ENCODE peak calls at places on chromosome 19, in four cellular contexts. Z, U, W and N are unnamed samples.

GRCh38 chr19:56253737-56254136 is 18.8 kb upstream of the EDDM13 start:
- DNase-seq in W (no peak), Z (peak; percentile 74), U (no peak), N (no peak)

GRCh38 chr19:35901854-35902661 is at the start of gene HCST:
- DNase-seq in Z (no peak), W (peak; percentile 35), U (no peak), N (no peak)

GRCh38 chr19:57578487-57579205 is at the start of gene ZNF416:
- DNase-seq in U (peak; percentile 95), Z (peak; percentile 99), W (peak; percentile 94), N (peak; percentile 95)

GRCh38 chr19:812049-812816 is 9.5 kb downstream of the PLPPR3 start:
- DNase-seq in W (no peak), Z (no peak), U (no peak), N (no peak)

GRCh38 chr19:11273288-11273687 is 11.0 kb upstream of the DOCK6 start:
- DNase-seq in U (no peak), W (no peak), Z (no peak), N (no peak)

GRCh38 chr19:13974073-13974472 is 21.8 kb downstream of the DCAF15 start:
- DNase-seq in U (no peak), Z (no peak), W (peak; percentile 55), N (no peak)

GRCh38 chr19:33273881-33274662 is 28.3 kb downstream of the CEBPA start:
- DNase-seq in W (no peak), U (peak; percentile 30), Z (peak; percentile 71), N (peak; percentile 40)

GRCh38 chr19:32924200-32924599 is 47.6 kb downstream of the CEP89 start:
- DNase-seq in W (no peak), Z (peak; percentile 6), U (no peak), N (no peak)

GRCh38 chr19:18160441-18160791 is 7.5 kb downstream of the PIK3R2 start:
- DNase-seq in W (no peak), U (no peak), Z (no peak), N (no peak)

GRCh38 chr19:5997371-5997770 is 19.4 kb upstream of the RANBP3 start:
- DNase-seq in W (no peak), U (no peak), Z (no peak), N (no peak)

GRCh38 chr19:37333457-37333856 is 37.4 kb upstream of the ZNF527 start:
- DNase-seq in W (no peak), Z (no peak), U (no peak), N (no peak)

GRCh38 chr19:35357867-35358573 is at the start of gene FFAR3:
- DNase-seq in W (no peak), U (no peak), Z (peak; percentile 56), N (no peak)

GRCh38 chr19:11420429-11420893 is 1.3 kb upstream of the RGL3 start:
- DNase-seq in Z (peak; percentile 52), W (no peak), U (peak; percentile 33), N (peak; percentile 78)

GRCh38 chr19:16880884-16881554 is 7.8 kb upstream of the F2RL3 start:
- DNase-seq in W (no peak), Z (no peak), U (no peak), N (no peak)

GRCh38 chr19:50794074-50794777 is 4.0 kb downstream of the ACP4 start:
- DNase-seq in Z (no peak), W (no peak), U (no peak), N (no peak)

GRCh38 chr19:3862826-3863500 is 5.9 kb downstream of the ZFR2 start:
- DNase-seq in W (no peak), Z (no peak), U (no peak), N (no peak)

GRCh38 chr19:19606021-19606420 is 12.5 kb downstream of the PBX4 start:
- DNase-seq in Z (no peak), U (no peak), W (peak; percentile 59), N (no peak)

GRCh38 chr19:19110410-19111137 is 27.7 kb downstream of the TMEM161A start:
- DNase-seq in W (peak; percentile 13), U (peak; percentile 39), Z (no peak), N (no peak)

GRCh38 chr19:18802354-18802753 is 11.2 kb upstream of the COMP start:
- DNase-seq in U (no peak), W (no peak), Z (no peak), N (no peak)

GRCh38 chr19:57620673-57621348 is 6.8 kb downstream of the ZNF134 start:
- DNase-seq in U (no peak), W (no peak), Z (peak; percentile 47), N (no peak)

GRCh38 chr19:55446060-55446459 is 3.0 kb upstream of the SHISA7 start:
- DNase-seq in U (no peak), Z (no peak), W (no peak), N (no peak)

GRCh38 chr19:48844472-48844871 is 8.2 kb upstream of the HSD17B14 start:
- DNase-seq in W (no peak), U (no peak), Z (peak; percentile 68), N (no peak)

GRCh38 chr19:17090501-17091074 is 15.0 kb downstream of the MYO9B start:
- DNase-seq in Z (no peak), U (no peak), W (peak; percentile 25), N (no peak)

GRCh38 chr19:20038358-20039202 is 725 bp downstream of the ZNF682 start:
- DNase-seq in W (peak; percentile 11), U (no peak), Z (no peak), N (no peak)

GRCh38 chr19:42117076-42117475 is 15.2 kb downstream of the POU2F2 start:
- DNase-seq in W (no peak), U (no peak), Z (no peak), N (no peak)

GRCh38 chr19:49111218-49111998 is 2.8 kb upstream of the LIN7B start:
- DNase-seq in W (no peak), U (no peak), Z (no peak), N (no peak)

GRCh38 chr19:2176336-2176994 is 12.7 kb downstream of the DOT1L start:
- DNase-seq in W (no peak), Z (no peak), U (no peak), N (no peak)

GRCh38 chr19:48720613-48721296 is 1.2 kb upstream of the MAMSTR start:
- DNase-seq in W (peak; percentile 84), U (peak; percentile 100), Z (peak; percentile 99), N (peak; percentile 98)

GRCh38 chr19:29598036-29598435 is 8.0 kb upstream of the POP4 start:
- DNase-seq in U (no peak), W (no peak), Z (no peak), N (no peak)

GRCh38 chr19:3712663-3713531 is 4.7 kb downstream of the TJP3 start:
- DNase-seq in W (no peak), U (no peak), Z (no peak), N (no peak)

GRCh38 chr19:16328824-16329482 is 4.3 kb downstream of the KLF2 start:
- DNase-seq in Z (no peak), W (peak; percentile 74), U (no peak), N (no peak)

GRCh38 chr19:51000981-51001380 is 423 bp downstream of the KLK8 start:
- DNase-seq in W (no peak), U (no peak), Z (no peak), N (no peak)

GRCh38 chr19:52778811-52779210 is 7.8 kb downstream of the ZNF600 start:
- DNase-seq in W (peak; percentile 16), Z (no peak), U (no peak), N (no peak)

DNA sequence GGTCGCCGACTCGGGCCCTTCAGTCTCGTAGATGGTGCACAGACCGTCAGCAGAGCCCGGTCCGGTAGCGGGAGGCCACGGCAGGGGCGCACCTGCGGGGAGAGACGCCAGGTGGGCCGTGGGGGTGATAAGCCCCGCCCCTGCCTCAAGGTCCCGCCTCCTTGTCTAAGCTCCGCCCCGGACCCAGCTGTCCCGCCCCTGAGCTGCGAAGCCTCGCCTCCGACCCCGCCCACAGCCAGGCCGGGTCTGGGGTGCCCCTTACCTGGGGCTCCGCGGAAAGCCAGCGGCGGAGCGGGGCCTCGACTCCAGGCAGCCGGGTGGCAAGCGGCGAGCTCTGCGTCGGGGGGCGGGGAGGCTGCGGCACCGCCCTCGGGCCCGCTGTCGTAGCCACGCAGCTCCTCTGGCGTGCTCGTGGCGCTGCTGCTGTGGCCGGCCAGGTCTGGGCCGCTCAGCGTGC is 4.7 kb downstream of the PRR36 start:
- DNase-seq in Z (peak; percentile 25), U (peak; percentile 79), W (peak; percentile 84), N (peak; percentile 66)
- H3K4me3 ChIP-seq in Z (peak overlapping the region; percentile 23), U (peak overlapping the region; percentile 47), W (peak overlapping the region; percentile 61), N (peak overlapping the region; percentile 52)

GRCh38 chr19:38684078-38684861 is 36.8 kb downstream of the ACTN4 start:
- DNase-seq in Z (peak; percentile 95), W (peak; percentile 38), U (peak; percentile 58), N (no peak)

GRCh38 chr19:38685666-38686529 is 38.4 kb downstream of the ACTN4 start:
- DNase-seq in W (no peak), Z (peak; percentile 67), U (no peak), N (no peak)

GRCh38 chr19:38683393-38684077 is 36.1 kb downstream of the ACTN4 start:
- DNase-seq in W (peak; percentile 50), U (peak; percentile 78), Z (peak; percentile 77), N (no peak)

GRCh38 chr19:38686530-38686888 is 39.1 kb downstream of the ACTN4 start:
- DNase-seq in Z (no peak), U (no peak), W (peak; percentile 48), N (no peak)

GRCh38 chr19:38684862-38685665 is 37.6 kb downstream of the ACTN4 start:
- DNase-seq in W (no peak), U (no peak), Z (no peak), N (no peak)
- TF ChIP-seq CTCF in W (no peak), U (no peak), Z (no peak), N (no peak)

GRCh38 chr19:9939301-9939913 is 3.1 kb upstream of the OLFM2 start:
- DNase-seq in Z (peak; percentile 39), U (no peak), W (no peak), N (no peak)

GRCh38 chr19:9937001-9937411 is 691 bp upstream of the OLFM2 start:
- DNase-seq in Z (no peak), U (no peak), W (no peak), N (no peak)

GRCh38 chr19:9934132-9934950 is 2.0 kb downstream of the OLFM2 start:
- DNase-seq in U (peak; percentile 83), Z (peak; percentile 66), W (peak; percentile 90), N (peak; percentile 59)

GRCh38 chr19:9935409-9936062 is 779 bp downstream of the OLFM2 start:
- DNase-seq in W (no peak), U (peak; percentile 16), Z (no peak), N (no peak)

GRCh38 chr19:9936151-9937000 is at the start of gene OLFM2:
- DNase-seq in W (no peak), Z (no peak), U (peak; percentile 56), N (no peak)
- H3K4me3 ChIP-seq in W (no peak within 1 kb of the TSS), Z (no peak within 1 kb of the TSS), U (peak within 1 kb of the TSS; percentile 40), N (peak within 1 kb of the TSS; percentile 21)

DNA sequence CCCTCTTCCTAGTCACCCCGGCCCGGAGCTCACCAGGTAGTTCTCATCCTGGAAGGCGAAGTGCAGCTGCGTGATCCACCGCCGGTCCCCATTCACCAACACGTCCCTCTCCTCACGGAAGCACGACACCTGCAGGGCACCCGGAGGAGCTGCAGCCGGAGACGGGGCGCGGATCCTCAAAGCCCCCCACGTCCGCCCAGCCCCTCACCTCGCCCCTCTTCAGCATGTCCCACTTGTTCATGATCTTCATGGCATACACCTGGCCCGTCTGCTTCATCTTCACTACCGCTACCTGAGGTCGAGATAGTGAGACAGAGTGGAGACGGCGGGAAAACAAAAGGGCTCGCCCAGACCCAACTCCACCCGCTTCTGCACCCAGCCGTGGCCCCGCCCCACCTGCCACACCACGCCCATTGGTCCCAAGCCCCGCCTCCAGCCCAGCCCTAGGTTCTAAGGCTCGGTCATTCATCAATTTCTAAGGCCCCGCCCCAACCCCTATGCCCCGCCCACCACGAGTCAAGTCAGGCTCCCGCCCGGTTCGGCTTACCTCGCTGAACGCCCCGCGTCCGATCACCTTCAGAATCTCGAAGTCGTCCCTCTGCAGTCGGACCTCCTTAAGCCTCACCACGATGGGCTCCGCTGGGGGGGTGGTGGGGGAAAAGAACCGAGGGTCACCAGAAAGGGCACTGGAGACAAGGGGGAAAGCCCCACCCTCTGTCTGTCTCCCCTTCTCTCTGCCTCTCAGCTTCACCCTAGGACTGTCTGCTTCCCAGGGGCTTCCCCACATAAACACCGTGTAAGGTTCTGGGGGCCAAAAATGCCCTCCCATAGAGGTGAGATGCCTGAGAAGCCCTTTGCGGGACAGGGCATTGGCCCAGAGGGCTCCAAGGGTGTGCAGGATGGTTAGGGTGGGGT is 2.8 kb downstream of the DMPK start:
- DNase-seq in Z (no peak), U (peak; percentile 90), W (peak; percentile 81), N (peak; percentile 76)
- TF ChIP-seq CTCF in Z (peak; percentile 24), U (peak; percentile 60), W (peak; percentile 67), N (peak; percentile 47)